ENCODE peak calls at places on chromosomes 16 and 17, in seven cellular contexts. Z, L, K, P, Q, C and R are unnamed samples.

GRCh38 chr16:65725156-65725845 is 603.4 kb upstream of the CDH11 start:
- DNase-seq in L (no peak), Q (peak), Z (no peak), K (no peak), P (no peak), C (peak), R (peak)

GRCh38 chr17:42472709-42473521 is 14.2 kb downstream of the ATP6V0A1 start:
- DNase-seq in Q (peak), P (no peak), L (peak), K (no peak), Z (peak), C (peak), R (no peak)

GRCh38 chr16:6018848-6019489 is 921.4 kb upstream of the EEF2KMT start:
- DNase-seq in K (peak), P (no peak), C (no peak), L (no peak), Q (no peak), Z (no peak), R (no peak)

GRCh38 chr16:4351880-4352279 is 759 bp upstream of the PAM16 start:
- DNase-seq in Z (no peak), K (no peak), L (peak), Q (peak), C (no peak), P (no peak), R (peak)

GRCh38 chr17:5097101-5097834 is 14.4 kb downstream of the ZNF232 start:
- DNase-seq in C (no peak), K (peak), L (no peak), P (no peak), Q (no peak), Z (no peak), R (no peak)

GRCh38 chr16:11218324-11218962 is 37.6 kb downstream of the SOCS1 start:
- DNase-seq in K (no peak), L (no peak), P (no peak), Q (no peak), Z (no peak), C (no peak), R (no peak)

GRCh38 chr16:57627184-57627871 is 1.1 kb upstream of the ADGRG1 start:
- DNase-seq in Q (peak), Z (peak), P (no peak), C (peak), L (no peak), K (peak), R (peak)

GRCh38 chr16:75589301-75589700 is 23.1 kb downstream of the GABARAPL2 start:
- DNase-seq in Z (peak), P (no peak), C (no peak), L (no peak), K (no peak), Q (no peak), R (no peak)

GRCh38 chr17:5282639-5283217 is 644 bp downstream of the RABEP1 start:
- DNase-seq in Z (no peak), L (no peak), K (peak), C (peak), Q (peak), P (peak), R (no peak)

GRCh38 chr16:20023190-20023589 is 50.5 kb downstream of the GPR139 start:
- DNase-seq in Z (no peak), Q (no peak), C (peak), K (no peak), P (no peak), L (no peak), R (peak)

GRCh38 chr17:49984283-49984682 is 10.7 kb downstream of the DLX3 start:
- DNase-seq in L (peak), P (no peak), K (peak), Q (no peak), C (no peak), Z (no peak), R (no peak)

GRCh38 chr16:66520406-66521194 is 29.3 kb downstream of the TK2 start:
- DNase-seq in Z (no peak), Q (no peak), C (no peak), K (no peak), L (no peak), P (no peak), R (no peak)

GRCh38 chr16:16974192-16974591 is 496.6 kb downstream of the XYLT1 start:
- DNase-seq in K (no peak), Z (no peak), L (no peak), C (no peak), Q (no peak), P (no peak), R (no peak)

GRCh38 chr16:57685633-57686032 is 9.0 kb upstream of the DRC7 start:
- DNase-seq in Z (no peak), C (no peak), K (no peak), Q (no peak), P (no peak), L (no peak), R (no peak)

GRCh38 chr17:39069114-39069756 is 82.2 kb downstream of the PLXDC1 start:
- DNase-seq in L (peak), P (peak), K (no peak), C (peak), Q (peak), Z (peak), R (peak)

GRCh38 chr17:18184143-18185007 is 747 bp downstream of the ALKBH5 start:
- DNase-seq in Q (peak), K (peak), C (peak), Z (no peak), P (peak), L (no peak), R (peak)